ENCODE peak calls at places on chromosomes 6 and 20, in four cellular contexts. I is fibroblast of pulmonary artery, N is psoas muscle, Y is uterus. U is an unnamed sample.

GRCh38 chr6:16243055-16243454 is 4.7 kb downstream of the GMPR start:
- DNase-seq in Y (no peak), I (peak), N (no peak), U (no peak)

GRCh38 chr20:37644605-37645004 is 49.2 kb upstream of the CTNNBL1 start:
- DNase-seq in I (no peak), Y (no peak), N (no peak), U (no peak)

GRCh38 chr20:54207743-54208491 is at the start of gene PFDN4:
- DNase-seq in N (peak), Y (peak), I (peak), U (peak)

GRCh38 chr6:150290429-150290828 is 78.4 kb upstream of the IYD start:
- DNase-seq in I (peak), Y (no peak), N (no peak), U (peak)

GRCh38 chr6:161186173-161186769 is 87.6 kb downstream of the AGPAT4 start:
- DNase-seq in Y (no peak), N (no peak), I (peak), U (peak)

GRCh38 chr20:33298391-33298790 is 15.4 kb downstream of the BPIFB1 start:
- DNase-seq in Y (no peak), N (no peak), I (no peak), U (no peak)

GRCh38 chr20:57670288-57671071 is 39.3 kb downstream of the PMEPA1 start:
- DNase-seq in N (no peak), Y (no peak), I (no peak), U (no peak)

GRCh38 chr6:155038104-155038503 is 43.0 kb downstream of the TIAM2 start:
- DNase-seq in Y (no peak), I (no peak), N (no peak), U (no peak)

GRCh38 chr6:79868098-79868722 is 79.1 kb downstream of the ELOVL4 start:
- DNase-seq in Y (no peak), N (no peak), I (peak), U (no peak)

GRCh38 chr6:167424060-167424673 is 99.3 kb downstream of the TTLL2 start:
- DNase-seq in I (no peak), Y (no peak), N (no peak), U (no peak)

DNA sequence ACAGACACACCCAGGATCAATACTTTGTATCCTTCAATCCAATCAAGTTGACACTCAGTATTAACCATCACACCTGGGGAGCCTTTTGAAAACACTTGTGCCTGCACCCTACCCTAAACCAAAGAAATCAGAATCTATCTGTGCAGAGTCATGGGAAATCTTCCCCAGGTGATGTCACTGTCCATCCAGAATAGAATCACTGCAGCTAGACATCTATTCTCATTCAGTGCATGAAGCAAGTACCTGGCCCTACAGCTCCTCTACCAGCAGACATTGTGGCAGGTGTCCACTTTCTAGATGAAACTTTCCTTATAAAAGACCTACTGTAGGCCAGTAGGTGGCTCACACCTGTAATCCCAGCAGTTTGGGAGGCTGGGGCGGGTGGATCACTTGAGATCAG is 262.4 kb upstream of the MARCKS start:
- DNase-seq in I (no peak), N (no peak), Y (no peak), U (no peak)
- TF ChIP-seq CTCF in I (no peak), N (no peak), Y (no peak), U (no peak)

GRCh38 chr20:62042025-62042820 is 23.5 kb downstream of the TAF4 start:
- DNase-seq in I (no peak), N (no peak), Y (no peak), U (no peak)
- H3K4me3 ChIP-seq in I (no peak), N (no peak), Y (no peak), U (no peak)

GRCh38 chr20:6140947-6141346 is 18.1 kb upstream of the FERMT1 start:
- DNase-seq in N (no peak), I (no peak), Y (no peak), U (no peak)
- TF ChIP-seq CTCF in N (no peak), I (peak), Y (no peak), U (no peak)

GRCh38 chr6:116514103-116514502 is 2.7 kb downstream of the CALHM5 start:
- DNase-seq in Y (no peak), I (no peak), N (no peak), U (no peak)

GRCh38 chr6:116511424-116512131 is at the start of gene CALHM5:
- DNase-seq in N (peak), Y (peak), I (peak), U (peak)

GRCh38 chr6:116512155-116512559 is 718 bp downstream of the CALHM5 start:
- DNase-seq in N (no peak), I (peak), Y (no peak), U (no peak)

GRCh38 chr6:116512709-116513108 is 1.3 kb downstream of the CALHM5 start:
- DNase-seq in Y (no peak), N (no peak), I (no peak), U (no peak)

DNA sequence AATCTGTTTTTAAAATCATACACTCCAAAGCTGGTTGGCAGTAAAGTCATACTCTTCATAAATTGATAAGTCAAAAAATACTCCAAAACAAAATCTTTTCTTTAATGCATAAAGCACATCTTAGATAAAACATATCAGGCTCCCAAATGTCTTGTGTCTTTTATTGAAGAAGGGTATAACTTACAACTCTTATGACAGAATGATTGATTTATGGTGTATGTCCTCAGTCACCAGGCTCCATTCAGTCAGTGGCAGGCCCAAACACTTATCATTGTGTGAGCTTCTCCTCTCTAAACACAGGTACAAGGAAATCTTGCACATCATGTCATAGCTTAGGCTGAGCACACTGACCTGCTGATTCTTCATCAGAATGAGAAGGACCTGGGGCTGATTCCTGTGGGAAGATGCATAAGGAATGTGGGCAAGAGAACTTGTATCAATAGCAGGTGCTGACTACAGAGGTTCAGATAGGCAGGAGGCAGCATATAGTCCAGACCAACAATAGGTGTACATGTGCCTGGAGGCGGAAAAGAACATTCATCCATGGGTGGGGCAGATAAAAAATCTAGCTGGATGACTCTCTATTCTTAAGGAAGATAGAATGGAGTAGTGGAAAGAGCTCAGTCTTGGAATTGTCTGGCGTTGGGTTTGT is 1.9 kb downstream of the CALHM5 start:
- DNase-seq in Y (no peak), I (no peak), N (no peak), U (no peak)
- H3K4me3 ChIP-seq in Y (no peak), I (peak), N (peak), U (no peak)

DNA sequence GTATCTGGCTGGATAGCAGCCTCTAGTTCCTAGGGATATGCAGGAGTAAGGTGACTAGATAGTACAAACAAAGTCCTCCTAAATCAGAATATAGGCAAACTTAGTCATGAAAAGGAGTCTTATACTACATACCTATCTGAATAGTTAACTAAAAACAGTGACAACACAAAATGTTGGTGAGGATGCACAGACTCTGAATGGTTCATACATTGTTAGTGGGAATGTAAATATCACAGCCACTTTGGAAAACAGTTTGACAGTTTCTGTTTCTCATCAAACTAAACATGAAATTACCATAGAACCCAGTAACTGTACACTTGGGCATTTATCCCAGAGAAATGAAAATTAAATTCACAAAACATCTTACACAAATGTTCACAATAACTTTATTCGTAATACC is 17.2 kb downstream of the NFS1 start:
- DNase-seq in Y (no peak), N (no peak), I (no peak), U (no peak)
- TF ChIP-seq CTCF in Y (no peak), N (no peak), I (no peak), U (no peak)

GRCh38 chr20:49283703-49284625 is 6.1 kb upstream of the ZNFX1 start:
- DNase-seq in I (no peak), N (no peak), Y (no peak), U (no peak)

GRCh38 chr20:49281913-49282467 is 4.1 kb upstream of the ZNFX1 start:
- DNase-seq in N (no peak), I (no peak), Y (no peak), U (no peak)

GRCh38 chr20:49283176-49283702 is 5.4 kb upstream of the ZNFX1 start:
- DNase-seq in Y (no peak), I (no peak), N (no peak), U (no peak)

GRCh38 chr20:49281059-49281912 is 3.4 kb upstream of the ZNFX1 start:
- DNase-seq in Y (no peak), I (no peak), N (no peak), U (no peak)

GRCh38 chr20:49282584-49283171 is 4.8 kb upstream of the ZNFX1 start:
- DNase-seq in N (no peak), I (no peak), Y (no peak), U (no peak)
- H3K4me3 ChIP-seq in N (peak), I (peak), Y (no peak), U (no peak)

GRCh38 chr6:122609881-122610689 is at the start of gene PKIB:
- DNase-seq in Y (no peak), I (peak), N (peak), U (peak)
- TF ChIP-seq CTCF in Y (no peak), I (no peak), N (no peak), U (no peak)

GRCh38 chr6:70955441-70956190 is 1.2 kb downstream of the B3GAT2 start:
- DNase-seq in I (peak), Y (peak), N (peak), U (peak)

GRCh38 chr6:70956191-70956450 is 739 bp downstream of the B3GAT2 start:
- DNase-seq in Y (no peak), I (no peak), N (no peak), U (no peak)

GRCh38 chr6:70957284-70957617 is 391 bp upstream of the B3GAT2 start:
- DNase-seq in N (no peak), Y (no peak), I (no peak), U (no peak)

GRCh38 chr6:70956451-70957283 is at the start of gene B3GAT2:
- DNase-seq in I (peak), Y (no peak), N (peak), U (no peak)

DNA sequence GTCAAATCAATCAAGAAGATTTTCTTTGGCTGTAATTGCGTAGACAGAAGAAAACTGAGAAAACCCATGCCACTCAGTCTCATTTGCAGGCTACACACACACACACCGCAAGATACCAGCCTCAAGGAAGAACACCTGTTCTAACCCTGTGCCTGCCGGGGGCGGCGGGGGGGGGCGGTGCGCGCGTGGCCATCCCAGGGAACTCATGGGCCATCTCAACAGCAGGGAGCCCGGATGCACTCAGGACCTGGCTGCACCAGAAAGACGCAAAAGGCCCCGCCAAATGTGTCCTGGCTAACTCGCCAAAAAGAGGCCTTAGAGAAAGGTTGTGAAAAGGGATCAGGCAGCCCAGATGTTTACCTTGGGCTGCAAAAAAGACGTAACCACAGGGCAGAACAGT is 2.1 kb downstream of the B3GAT2 start:
- DNase-seq in N (no peak), I (no peak), Y (no peak), U (no peak)
- H3K4me3 ChIP-seq in N (no peak), I (no peak), Y (no peak), U (no peak)